ENCODE peak calls at places on chromosome 7, in nine cellular contexts. X is RWPE1; Q is astrocyte of the spinal cord; C is pulmonary artery endothelial cell; N is stimulated activated CD8-positive, alpha-beta memory T cell treated with anti-CD3 and anti-CD28 coated beads, Interleukin-7, amount 100 ng/mL, for 1 hour; O is prostate gland; F is NCI-H1105; A is fibroblast of pulmonary artery; Y is NCI-H69. R is an unnamed sample.

GRCh38 chr7:158824028-158824427 is 5.3 kb downstream of the ESYT2 start:
- DNase-seq in X (no peak), Q (no peak), C (no peak), N (no peak), O (no peak), F (no peak), A (no peak), Y (no peak), R (peak; percentile 62)

GRCh38 chr7:2966466-2967078 is 77.1 kb downstream of the CARD11 start:
- DNase-seq in X (no peak), Q (no peak), C (no peak), N (no peak), O (no peak), F (no peak), A (no peak), Y (no peak), R (no peak)

GRCh38 chr7:29569648-29570047 is 6.0 kb downstream of the PRR15 start:
- DNase-seq in X (no peak), Q (no peak), C (no peak), N (no peak), O (no peak), F (peak; percentile 40), A (peak; percentile 50), Y (peak; percentile 72), R (no peak)

GRCh38 chr7:136997735-136998134 is 129.3 kb downstream of the CHRM2 start:
- DNase-seq in X (no peak), Q (no peak), C (no peak), N (no peak), O (no peak), F (no peak), A (no peak), Y (peak; percentile 17), R (no peak)

GRCh38 chr7:2000153-2000687 is 232.5 kb downstream of the MAD1L1 start:
- DNase-seq in X (no peak), Q (no peak), C (no peak), N (no peak), O (no peak), F (no peak), A (no peak), Y (no peak), R (no peak)

GRCh38 chr7:123624527-123625183 is 23.0 kb downstream of the ASB15 start:
- DNase-seq in X (no peak), Q (no peak), C (no peak), N (peak; percentile 1), O (no peak), F (no peak), A (peak; percentile 29), Y (peak; percentile 42), R (peak; percentile 14)

GRCh38 chr7:31948041-31948440 is 122.2 kb downstream of the PDE1C start:
- DNase-seq in X (peak; percentile 60), Q (peak; percentile 93), C (no peak), N (no peak), O (no peak), F (no peak), A (peak; percentile 61), Y (no peak), R (no peak)

GRCh38 chr7:93150200-93150835 is 2.1 kb upstream of the SAMD9L start:
- DNase-seq in X (no peak), Q (peak; percentile 32), C (no peak), N (no peak), O (no peak), F (no peak), A (peak; percentile 21), Y (no peak), R (no peak)

GRCh38 chr7:65379318-65379717 is 5.7 kb downstream of the ZNF92 start:
- DNase-seq in X (no peak), Q (no peak), C (no peak), N (no peak), O (no peak), F (no peak), A (peak; percentile 55), Y (no peak), R (no peak)

GRCh38 chr7:79458796-79459195 is 5.3 kb upstream of the MAGI2 start:
- DNase-seq in X (no peak), Q (no peak), C (no peak), N (no peak), O (no peak), F (no peak), A (no peak), Y (no peak), R (no peak)

R was measured in effector memory CD4-positive, alpha-beta T cell.